ENCODE peak calls at places on chromosome 16, in four cellular contexts. T is MCF 10A, Z is nephron progenitor cell, F is GM12891. P is an unnamed sample.

GRCh38 chr16:50910698-50911025 is 168.8 kb downstream of the CYLD start:
- DNase-seq in T (no peak), Z (no peak), F (no peak), P (no peak)

GRCh38 chr16:68269793-68270192 is 5.5 kb downstream of the SLC7A6 start:
- DNase-seq in T (no peak), Z (no peak), F (no peak), P (no peak)

GRCh38 chr16:1745900-1746692 is 25.2 kb downstream of the NME3 start:
- DNase-seq in T (peak), Z (no peak), F (no peak), P (no peak)

GRCh38 chr16:1474047-1474446 is 781 bp downstream of the CLCN7 start:
- DNase-seq in T (no peak), Z (no peak), F (no peak), P (no peak)

GRCh38 chr16:72371307-72372081 is 199.5 kb upstream of the PMFBP1 start:
- DNase-seq in T (peak), Z (peak), F (no peak), P (no peak)

GRCh38 chr16:86509759-86510464 is 415 bp upstream of the FOXF1 start:
- DNase-seq in T (no peak), Z (peak), F (no peak), P (no peak)

GRCh38 chr16:87375426-87376135 is 8.0 kb downstream of the FBXO31 start:
- DNase-seq in T (peak), Z (no peak), F (no peak), P (peak)

GRCh38 chr16:3553138-3553923 is 23.9 kb downstream of the NLRC3 start:
- DNase-seq in T (no peak), Z (no peak), F (no peak), P (no peak)

GRCh38 chr16:630815-631405 is at the start of gene WFIKKN1:
- DNase-seq in T (peak), Z (peak), F (no peak), P (no peak)

GRCh38 chr16:66524601-66525164 is 25.2 kb downstream of the TK2 start:
- DNase-seq in T (no peak), Z (no peak), F (peak), P (no peak)

GRCh38 chr16:48075398-48075797 is 80.4 kb downstream of the ABCC12 start:
- DNase-seq in T (no peak), Z (no peak), F (no peak), P (no peak)

GRCh38 chr16:1974157-1975070 is 2.6 kb downstream of the TBL3 start:
- DNase-seq in T (no peak), Z (no peak), F (no peak), P (no peak)

GRCh38 chr16:25626172-25626571 is 65.6 kb upstream of the HS3ST4 start:
- DNase-seq in T (no peak), Z (no peak), F (no peak), P (peak)

GRCh38 chr16:78655481-78656114 is 556.1 kb downstream of the WWOX start:
- DNase-seq in T (no peak), Z (no peak), F (no peak), P (no peak)

GRCh38 chr16:85613609-85614337 is 651 bp downstream of the GSE1 start:
- DNase-seq in T (peak), Z (peak), F (no peak), P (no peak)

GRCh38 chr16:76511203-76511602 is 234.0 kb downstream of the CNTNAP4 start:
- DNase-seq in T (no peak), Z (no peak), F (no peak), P (no peak)

GRCh38 chr16:59259964-59260348 is 525.8 kb upstream of the GOT2 start:
- DNase-seq in T (no peak), Z (no peak), F (no peak), P (no peak)

GRCh38 chr16:86398201-86398600 is 112.1 kb upstream of the FOXF1 start:
- DNase-seq in T (no peak), Z (no peak), F (no peak), P (no peak)

GRCh38 chr16:72939247-72939646 is 108.7 kb downstream of the ZFHX3 start:
- DNase-seq in T (peak), Z (no peak), F (no peak), P (peak)

GRCh38 chr16:47073223-47074155 is 70.3 kb downstream of the NETO2 start:
- DNase-seq in T (no peak), Z (no peak), F (no peak), P (no peak)

GRCh38 chr16:57196276-57196675 is 10.1 kb downstream of the RSPRY1 start:
- DNase-seq in T (no peak), Z (no peak), F (no peak), P (no peak)

P was measured in foreskin keratinocyte.